ENCODE peak calls at places on chromosomes 4 and X, in five cellular contexts. G is HCT116, W is Peyer's patch, E is BJ, D is right cardiac atrium. C is an unnamed sample.

GRCh38 chr4:76235407-76235806 is 16.1 kb upstream of the FAM47E start:
- DNase-seq in G (no peak), W (no peak), E (no peak), D (no peak), C (no peak)

GRCh38 chr4:42906906-42907774 is 14.6 kb downstream of the GRXCR1 start:
- DNase-seq in G (no peak), W (no peak), E (no peak), D (no peak), C (no peak)

GRCh38 chrX:114581528-114582263 is 2.2 kb upstream of the HTR2C start:
- DNase-seq in G (no peak), W (no peak), E (no peak), D (no peak), C (no peak)

GRCh38 chr4:17447675-17448298 is 64.1 kb downstream of the QDPR start:
- DNase-seq in G (peak; percentile 74), W (peak; percentile 19), E (no peak), D (no peak), C (no peak)

GRCh38 chrX:34875204-34875603 is 67.4 kb upstream of the FAM47B start:
- DNase-seq in G (no peak), W (no peak), E (no peak), D (no peak), C (no peak)

GRCh38 chrX:57137481-57137880 is 284 bp upstream of the SPIN2A start:
- DNase-seq in G (no peak), W (no peak), E (no peak), D (no peak), C (no peak)

GRCh38 chrX:17860811-17861495 is at the start of gene RAI2:
- DNase-seq in G (no peak), W (peak; percentile 17), E (no peak), D (peak; percentile 32), C (peak; percentile 35)

GRCh38 chr4:109444182-109444844 is 10.7 kb downstream of the SEC24B start:
- DNase-seq in G (no peak), W (no peak), E (no peak), D (no peak), C (no peak)

GRCh38 chrX:111581086-111581485 is 69.6 kb downstream of the SERTM2 start:
- DNase-seq in G (no peak), W (no peak), E (no peak), D (no peak), C (no peak)

GRCh38 chrX:132001127-132001526 is 22.0 kb upstream of the STK26 start:
- DNase-seq in G (no peak), W (no peak), E (no peak), D (no peak), C (no peak)

GRCh38 chrX:12791253-12792228 is at the start of gene PRPS2:
- DNase-seq in G (no peak), W (peak; percentile 69), E (no peak), D (peak; percentile 73), C (peak; percentile 67)

GRCh38 chrX:97685753-97686152 is 802.0 kb downstream of the RPA4 start:
- DNase-seq in G (peak; percentile 13), W (no peak), E (no peak), D (no peak), C (no peak)

GRCh38 chr4:10002278-10002677 is 19.0 kb downstream of the SLC2A9 start:
- DNase-seq in G (no peak), W (no peak), E (no peak), D (no peak), C (no peak)

GRCh38 chr4:84878090-84878489 is 88.4 kb downstream of the WDFY3 start:
- DNase-seq in G (no peak), W (no peak), E (peak; percentile 58), D (no peak), C (no peak)

GRCh38 chrX:38166478-38167083 is 54.1 kb downstream of the SRPX start:
- DNase-seq in G (peak; percentile 3), W (peak; percentile 17), E (no peak), D (no peak), C (no peak)

GRCh38 chrX:22526339-22526738 is 253.6 kb downstream of the CBLL2 start:
- DNase-seq in G (peak; percentile 51), W (no peak), E (no peak), D (no peak), C (no peak)

GRCh38 chrX:73940893-73941470 is 363.0 kb upstream of the ZCCHC13 start:
- DNase-seq in G (no peak), W (no peak), E (no peak), D (no peak), C (no peak)

GRCh38 chr4:188661502-188661901 is 522.3 kb downstream of the TRIML1 start:
- DNase-seq in G (no peak), W (no peak), E (no peak), D (no peak), C (no peak)

GRCh38 chr4:128758314-128758922 is 51.1 kb upstream of the JADE1 start:
- DNase-seq in G (no peak), W (no peak), E (no peak), D (no peak), C (no peak)
- H3K27me3 ChIP-seq in G (no peaks in the 10 kb centered on the region), W (no peaks in the 10 kb centered on the region), E (no peaks in the 10 kb centered on the region), D (no peaks in the 10 kb centered on the region), C (no peaks in the 10 kb centered on the region)

DNA sequence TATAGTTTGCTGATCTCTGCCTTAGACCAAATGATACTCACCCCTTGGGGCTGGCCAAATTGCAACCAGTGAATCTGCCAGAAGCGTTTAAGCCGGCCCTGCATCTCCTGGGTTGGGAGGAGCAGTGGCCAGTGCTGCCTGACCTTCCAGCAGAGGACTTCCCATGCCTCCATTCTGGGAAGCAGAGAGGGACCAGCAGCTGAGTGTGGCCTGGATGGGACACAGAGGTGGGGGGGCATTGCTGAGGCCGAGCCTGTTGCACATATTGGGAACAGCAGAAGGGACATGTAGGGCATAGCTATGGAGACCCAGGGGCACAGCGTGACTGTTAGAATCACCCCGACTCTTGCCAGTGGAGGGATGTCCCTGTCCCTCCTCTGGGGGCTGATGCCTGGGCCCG is 93.3 kb downstream of the CPZ start:
- DNase-seq in G (no peak), W (no peak), E (no peak), D (no peak), C (no peak)
- H3K27me3 ChIP-seq in G (peaks cover 28% of the 10 kb centered on the region), W (no peaks in the 10 kb centered on the region), E (peaks cover 2% of the 10 kb centered on the region), D (no peaks in the 10 kb centered on the region), C (peaks cover 91% of the 10 kb centered on the region)

GRCh38 chrX:63513825-63514574 is 162.9 kb upstream of the SPIN4 start:
- DNase-seq in G (no peak), W (no peak), E (peak; percentile 52), D (peak; percentile 21), C (peak; percentile 16)
- H3K27me3 ChIP-seq in G (no peaks in the 10 kb centered on the region), W (no peaks in the 10 kb centered on the region), E (no peaks in the 10 kb centered on the region), D (no peaks in the 10 kb centered on the region), C (no peaks in the 10 kb centered on the region)

DNA sequence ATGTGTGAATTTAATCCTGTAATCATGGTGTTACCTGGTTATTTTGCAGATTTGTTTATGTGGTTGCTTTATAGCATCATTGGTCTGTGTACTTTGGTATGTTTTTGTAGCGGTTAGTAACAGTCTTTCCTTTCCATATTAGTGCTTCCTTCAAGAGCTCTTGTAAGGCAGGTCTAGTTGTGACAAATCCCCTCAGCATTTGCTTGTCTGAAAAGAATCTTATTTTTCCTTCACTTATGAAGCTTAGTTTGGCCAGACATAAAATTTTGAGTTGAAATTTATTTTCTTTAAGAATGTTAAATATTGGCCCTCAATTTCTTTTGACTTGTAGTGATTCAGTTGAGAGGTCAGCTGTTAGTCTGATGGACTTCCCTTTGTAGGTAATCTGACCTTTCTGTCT is 1096.1 kb upstream of the SLIT2 start:
- DNase-seq in G (no peak), W (no peak), E (no peak), D (no peak), C (no peak)
- H3K27me3 ChIP-seq in G (no peaks in the 10 kb centered on the region), W (no peaks in the 10 kb centered on the region), E (no peaks in the 10 kb centered on the region), D (no peaks in the 10 kb centered on the region), C (no peaks in the 10 kb centered on the region)

DNA sequence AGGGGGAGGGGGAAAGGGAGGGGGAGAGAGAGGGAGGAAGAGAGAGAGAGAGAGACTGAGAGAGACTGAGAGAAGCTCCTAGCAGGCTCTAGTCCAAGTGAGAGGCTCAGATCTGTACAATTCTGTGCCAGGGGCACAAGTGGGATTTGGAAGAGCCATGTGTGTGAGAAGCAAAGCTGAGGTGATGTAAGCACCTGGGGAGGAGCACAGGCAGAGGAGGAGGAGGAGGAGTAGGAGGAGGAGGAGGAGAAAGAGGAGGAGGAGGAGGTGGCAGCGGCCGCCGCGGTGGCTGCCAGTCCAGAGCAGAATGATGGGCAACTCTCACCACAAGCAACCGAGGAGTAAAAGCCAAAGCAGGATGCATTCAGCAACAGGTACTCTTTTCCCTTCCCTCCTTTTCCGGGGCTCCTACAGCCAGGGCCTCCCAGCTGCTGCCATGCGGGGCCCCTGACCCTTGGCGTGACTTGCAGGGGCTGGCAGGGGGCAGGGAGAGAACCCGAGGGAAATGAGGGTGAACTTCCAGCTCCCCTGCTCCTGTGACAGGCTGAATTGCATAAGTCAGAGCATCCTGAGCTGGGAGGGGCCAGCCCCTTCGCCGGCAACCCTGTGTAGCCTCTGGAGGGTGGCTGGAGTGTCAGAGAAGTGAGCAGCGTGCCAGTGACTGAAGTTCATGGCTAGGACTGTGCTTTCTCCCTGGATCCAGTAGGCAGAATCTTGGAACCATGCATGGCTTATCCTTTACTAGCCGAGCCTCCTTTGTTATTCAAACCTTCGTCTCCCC is 62.1 kb downstream of the RTL5 start:
- DNase-seq in G (no peak), W (no peak), E (no peak), D (no peak), C (no peak)
- H3K27me3 ChIP-seq in G (peaks cover 12% of the 10 kb centered on the region), W (no peaks in the 10 kb centered on the region), E (no peaks in the 10 kb centered on the region), D (no peaks in the 10 kb centered on the region), C (no peaks in the 10 kb centered on the region)

GRCh38 chr4:70336043-70336442 is 1.3 kb downstream of the CABS1 start:
- DNase-seq in G (no peak), W (no peak), E (no peak), D (no peak), C (no peak)
- H3K27me3 ChIP-seq in G (no peaks in the 10 kb centered on the region), W (no peaks in the 10 kb centered on the region), E (no peaks in the 10 kb centered on the region), D (no peaks in the 10 kb centered on the region), C (no peaks in the 10 kb centered on the region)

DNA sequence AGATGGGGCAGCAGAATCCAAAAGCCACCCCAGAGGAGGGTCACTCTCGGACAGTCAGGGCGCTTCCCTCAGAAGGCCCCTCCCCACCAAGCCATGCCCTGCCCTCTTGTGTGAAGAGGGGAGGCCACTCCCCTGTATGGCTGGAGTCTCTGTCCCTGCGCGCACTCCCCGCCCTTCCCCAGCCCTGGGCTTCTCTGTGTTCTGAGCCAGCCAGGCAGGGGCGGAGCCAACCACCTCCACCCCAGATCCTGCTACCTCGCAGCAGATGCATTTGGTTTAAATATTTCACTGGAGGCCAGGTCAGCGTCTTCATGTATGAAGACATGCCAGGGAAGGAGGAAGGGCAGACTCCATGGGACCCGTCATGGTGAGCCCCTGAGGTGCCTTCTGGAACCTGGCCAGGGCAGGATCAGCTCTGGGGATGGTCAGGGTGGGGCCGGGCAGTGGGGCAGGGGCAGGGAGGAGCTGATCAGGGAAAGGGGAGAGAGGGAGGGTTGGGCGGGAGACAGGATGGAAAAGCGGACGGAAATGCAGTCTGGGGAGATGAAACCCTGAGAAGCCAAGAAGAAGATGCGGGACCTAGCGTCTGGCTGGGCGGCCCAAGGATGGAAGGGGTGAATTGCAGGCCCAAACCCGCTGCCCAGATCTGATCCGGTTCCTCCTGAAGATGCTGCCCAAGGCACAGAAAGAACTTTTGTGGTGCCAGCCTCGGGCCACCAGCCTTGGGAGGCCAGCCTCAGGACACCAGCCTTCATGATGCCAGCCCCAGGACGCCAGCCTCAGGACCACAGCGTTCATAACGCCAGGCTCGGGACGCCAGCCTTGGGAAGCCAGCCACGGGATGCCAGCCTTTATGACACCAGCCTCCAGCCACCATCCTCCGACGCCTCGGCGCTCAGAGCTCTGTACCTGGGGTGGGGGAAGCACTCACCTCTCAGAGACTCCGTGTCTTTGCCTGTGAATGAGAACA is 107.5 kb downstream of the ADRA2C start:
- DNase-seq in G (no peak), W (no peak), E (no peak), D (no peak), C (peak; percentile 5)
- H3K27me3 ChIP-seq in G (peaks cover 6% of the 10 kb centered on the region), W (no peaks in the 10 kb centered on the region), E (peaks cover 39% of the 10 kb centered on the region), D (no peaks in the 10 kb centered on the region), C (peaks cover 100% of the 10 kb centered on the region)

GRCh38 chrX:134374294-134374693 is 85.7 kb upstream of the HPRT1 start:
- DNase-seq in G (no peak), W (no peak), E (no peak), D (no peak), C (no peak)
- H3K27me3 ChIP-seq in G (no peaks in the 10 kb centered on the region), W (no peaks in the 10 kb centered on the region), E (no peaks in the 10 kb centered on the region), D (no peaks in the 10 kb centered on the region), C (no peaks in the 10 kb centered on the region)

C was measured in left ventricle myocardium inferior.